ENCODE peak calls at places on chromosome 20, in ten cellular contexts. One of them, this sample, is unnamed.

GRCh38 chr20:62103508-62104233 is 18.6 kb upstream of the LSM14B start:
- DNase-seq in COR-L47: no peak
- DNase-seq in sciatic nerve: no peak
- DNase-seq in endothelial cell: no peak
- DNase-seq in activated naive CD4-positive, alpha-beta T cell treated with anti-CD3 and anti-CD28 coated beads for 36 hours: no peak
- DNase-seq in heart right ventricle: no peak
- DNase-seq in iPS-NIHi11: no peak
- DNase-seq in RPMI8226: no peak
- DNase-seq in DND-41: no peak
- DNase-seq in activated CD4-positive, CD25-positive, alpha-beta regulatory T cell treated with anti-CD3 and anti-CD28 coated beads, Interleukin-2, amount 50 U/mL, for 72 hours: no peak
- DNase-seq in this sample: no peak

GRCh38 chr20:828987-829386 is 4.5 kb upstream of the FAM110A start:
- DNase-seq in iPS-NIHi11: no peak
- DNase-seq in activated CD4-positive, CD25-positive, alpha-beta regulatory T cell treated with anti-CD3 and anti-CD28 coated beads, Interleukin-2, amount 50 U/mL, for 72 hours: no peak
- DNase-seq in activated naive CD4-positive, alpha-beta T cell treated with anti-CD3 and anti-CD28 coated beads for 36 hours: no peak
- DNase-seq in sciatic nerve: peak; percentile 13
- DNase-seq in COR-L47: no peak
- DNase-seq in endothelial cell: no peak
- DNase-seq in heart right ventricle: no peak
- DNase-seq in RPMI8226: peak; percentile 92
- DNase-seq in DND-41: no peak
- DNase-seq in this sample: peak; percentile 15

GRCh38 chr20:59144179-59144830 is 19.3 kb upstream of the ZNF831 start:
- DNase-seq in heart right ventricle: no peak
- DNase-seq in iPS-NIHi11: no peak
- DNase-seq in COR-L47: no peak
- DNase-seq in activated naive CD4-positive, alpha-beta T cell treated with anti-CD3 and anti-CD28 coated beads for 36 hours: peak; percentile 71
- DNase-seq in sciatic nerve: no peak
- DNase-seq in RPMI8226: no peak
- DNase-seq in DND-41: no peak
- DNase-seq in activated CD4-positive, CD25-positive, alpha-beta regulatory T cell treated with anti-CD3 and anti-CD28 coated beads, Interleukin-2, amount 50 U/mL, for 72 hours: no peak
- DNase-seq in endothelial cell: no peak
- DNase-seq in this sample: no peak

GRCh38 chr20:64279826-64280459 is 24.4 kb downstream of the PCMTD2 start:
- DNase-seq in endothelial cell: no peak
- DNase-seq in RPMI8226: no peak
- DNase-seq in COR-L47: no peak
- DNase-seq in DND-41: no peak
- DNase-seq in sciatic nerve: no peak
- DNase-seq in activated naive CD4-positive, alpha-beta T cell treated with anti-CD3 and anti-CD28 coated beads for 36 hours: no peak
- DNase-seq in iPS-NIHi11: no peak
- DNase-seq in activated CD4-positive, CD25-positive, alpha-beta regulatory T cell treated with anti-CD3 and anti-CD28 coated beads, Interleukin-2, amount 50 U/mL, for 72 hours: no peak
- DNase-seq in heart right ventricle: no peak
- DNase-seq in this sample: no peak

GRCh38 chr20:5748246-5748645 is 2.0 kb upstream of the SHLD1 start:
- DNase-seq in DND-41: no peak
- DNase-seq in sciatic nerve: no peak
- DNase-seq in heart right ventricle: no peak
- DNase-seq in activated naive CD4-positive, alpha-beta T cell treated with anti-CD3 and anti-CD28 coated beads for 36 hours: no peak
- DNase-seq in activated CD4-positive, CD25-positive, alpha-beta regulatory T cell treated with anti-CD3 and anti-CD28 coated beads, Interleukin-2, amount 50 U/mL, for 72 hours: no peak
- DNase-seq in RPMI8226: no peak
- DNase-seq in endothelial cell: no peak
- DNase-seq in iPS-NIHi11: no peak
- DNase-seq in COR-L47: no peak
- DNase-seq in this sample: no peak

GRCh38 chr20:35866446-35867202 is 87.7 kb downstream of the SCAND1 start:
- DNase-seq in RPMI8226: no peak
- DNase-seq in DND-41: no peak
- DNase-seq in iPS-NIHi11: no peak
- DNase-seq in activated naive CD4-positive, alpha-beta T cell treated with anti-CD3 and anti-CD28 coated beads for 36 hours: no peak
- DNase-seq in heart right ventricle: no peak
- DNase-seq in sciatic nerve: no peak
- DNase-seq in COR-L47: no peak
- DNase-seq in activated CD4-positive, CD25-positive, alpha-beta regulatory T cell treated with anti-CD3 and anti-CD28 coated beads, Interleukin-2, amount 50 U/mL, for 72 hours: no peak
- DNase-seq in endothelial cell: no peak
- DNase-seq in this sample: no peak

GRCh38 chr20:44650777-44651493 is 564 bp downstream of the ADA start:
- DNase-seq in iPS-NIHi11: no peak
- DNase-seq in heart right ventricle: peak; percentile 37
- DNase-seq in activated naive CD4-positive, alpha-beta T cell treated with anti-CD3 and anti-CD28 coated beads for 36 hours: peak; percentile 68
- DNase-seq in COR-L47: no peak
- DNase-seq in activated CD4-positive, CD25-positive, alpha-beta regulatory T cell treated with anti-CD3 and anti-CD28 coated beads, Interleukin-2, amount 50 U/mL, for 72 hours: peak; percentile 52
- DNase-seq in sciatic nerve: no peak
- DNase-seq in RPMI8226: peak; percentile 46
- DNase-seq in endothelial cell: no peak
- DNase-seq in DND-41: peak; percentile 62
- DNase-seq in this sample: no peak

GRCh38 chr20:63364801-63365585 is 3.8 kb upstream of the CHRNA4 start:
- DNase-seq in RPMI8226: no peak
- DNase-seq in COR-L47: no peak
- DNase-seq in sciatic nerve: no peak
- DNase-seq in activated naive CD4-positive, alpha-beta T cell treated with anti-CD3 and anti-CD28 coated beads for 36 hours: no peak
- DNase-seq in DND-41: no peak
- DNase-seq in endothelial cell: no peak
- DNase-seq in activated CD4-positive, CD25-positive, alpha-beta regulatory T cell treated with anti-CD3 and anti-CD28 coated beads, Interleukin-2, amount 50 U/mL, for 72 hours: no peak
- DNase-seq in iPS-NIHi11: no peak
- DNase-seq in heart right ventricle: no peak
- DNase-seq in this sample: no peak

GRCh38 chr20:1734269-1734858 is 76.8 kb upstream of the SIRPG start:
- DNase-seq in DND-41: peak; percentile 27
- DNase-seq in endothelial cell: no peak
- DNase-seq in heart right ventricle: no peak
- DNase-seq in sciatic nerve: no peak
- DNase-seq in iPS-NIHi11: no peak
- DNase-seq in activated naive CD4-positive, alpha-beta T cell treated with anti-CD3 and anti-CD28 coated beads for 36 hours: peak; percentile 65
- DNase-seq in COR-L47: no peak
- DNase-seq in activated CD4-positive, CD25-positive, alpha-beta regulatory T cell treated with anti-CD3 and anti-CD28 coated beads, Interleukin-2, amount 50 U/mL, for 72 hours: no peak
- DNase-seq in RPMI8226: peak; percentile 74
- DNase-seq in this sample: peak; percentile 34

GRCh38 chr20:61521680-61522420 is 269.8 kb downstream of the CDH4 start:
- DNase-seq in endothelial cell: no peak
- DNase-seq in iPS-NIHi11: no peak
- DNase-seq in sciatic nerve: no peak
- DNase-seq in heart right ventricle: no peak
- DNase-seq in activated naive CD4-positive, alpha-beta T cell treated with anti-CD3 and anti-CD28 coated beads for 36 hours: no peak
- DNase-seq in RPMI8226: no peak
- DNase-seq in DND-41: no peak
- DNase-seq in COR-L47: no peak
- DNase-seq in activated CD4-positive, CD25-positive, alpha-beta regulatory T cell treated with anti-CD3 and anti-CD28 coated beads, Interleukin-2, amount 50 U/mL, for 72 hours: no peak
- DNase-seq in this sample: no peak

GRCh38 chr20:11777861-11778570 is 139.7 kb upstream of the BTBD3 start:
- DNase-seq in sciatic nerve: no peak
- DNase-seq in COR-L47: peak; percentile 94
- DNase-seq in heart right ventricle: no peak
- DNase-seq in DND-41: no peak
- DNase-seq in iPS-NIHi11: no peak
- DNase-seq in activated naive CD4-positive, alpha-beta T cell treated with anti-CD3 and anti-CD28 coated beads for 36 hours: no peak
- DNase-seq in RPMI8226: no peak
- DNase-seq in activated CD4-positive, CD25-positive, alpha-beta regulatory T cell treated with anti-CD3 and anti-CD28 coated beads, Interleukin-2, amount 50 U/mL, for 72 hours: no peak
- DNase-seq in endothelial cell: no peak
- DNase-seq in this sample: no peak

GRCh38 chr20:62320581-62321354 is 18.0 kb downstream of the ADRM1 start:
- DNase-seq in sciatic nerve: no peak
- DNase-seq in activated naive CD4-positive, alpha-beta T cell treated with anti-CD3 and anti-CD28 coated beads for 36 hours: peak; percentile 9
- DNase-seq in COR-L47: no peak
- DNase-seq in heart right ventricle: no peak
- DNase-seq in RPMI8226: peak; percentile 35
- DNase-seq in activated CD4-positive, CD25-positive, alpha-beta regulatory T cell treated with anti-CD3 and anti-CD28 coated beads, Interleukin-2, amount 50 U/mL, for 72 hours: no peak
- DNase-seq in endothelial cell: no peak
- DNase-seq in DND-41: no peak
- DNase-seq in iPS-NIHi11: peak; percentile 80
- DNase-seq in this sample: no peak

GRCh38 chr20:22579711-22580697 is 4.4 kb downstream of the FOXA2 start:
- DNase-seq in COR-L47: peak; percentile 26
- DNase-seq in sciatic nerve: no peak
- DNase-seq in endothelial cell: no peak
- DNase-seq in activated CD4-positive, CD25-positive, alpha-beta regulatory T cell treated with anti-CD3 and anti-CD28 coated beads, Interleukin-2, amount 50 U/mL, for 72 hours: no peak
- DNase-seq in activated naive CD4-positive, alpha-beta T cell treated with anti-CD3 and anti-CD28 coated beads for 36 hours: no peak
- DNase-seq in DND-41: no peak
- DNase-seq in RPMI8226: no peak
- DNase-seq in heart right ventricle: no peak
- DNase-seq in iPS-NIHi11: no peak
- DNase-seq in this sample: no peak

GRCh38 chr20:19986419-19986818 is 30.7 kb upstream of the NAA20 start:
- DNase-seq in sciatic nerve: no peak
- DNase-seq in COR-L47: no peak
- DNase-seq in DND-41: no peak
- DNase-seq in activated CD4-positive, CD25-positive, alpha-beta regulatory T cell treated with anti-CD3 and anti-CD28 coated beads, Interleukin-2, amount 50 U/mL, for 72 hours: no peak
- DNase-seq in heart right ventricle: no peak
- DNase-seq in activated naive CD4-positive, alpha-beta T cell treated with anti-CD3 and anti-CD28 coated beads for 36 hours: no peak
- DNase-seq in RPMI8226: no peak
- DNase-seq in iPS-NIHi11: no peak
- DNase-seq in endothelial cell: no peak
- DNase-seq in this sample: no peak

GRCh38 chr20:57092112-57092899 is 174.1 kb downstream of the BMP7 start:
- DNase-seq in sciatic nerve: peak; percentile 84
- DNase-seq in COR-L47: peak; percentile 49
- DNase-seq in activated CD4-positive, CD25-positive, alpha-beta regulatory T cell treated with anti-CD3 and anti-CD28 coated beads, Interleukin-2, amount 50 U/mL, for 72 hours: peak; percentile 52
- DNase-seq in iPS-NIHi11: peak; percentile 93
- DNase-seq in heart right ventricle: peak; percentile 24
- DNase-seq in activated naive CD4-positive, alpha-beta T cell treated with anti-CD3 and anti-CD28 coated beads for 36 hours: peak; percentile 69
- DNase-seq in RPMI8226: peak; percentile 79
- DNase-seq in DND-41: peak; percentile 69
- DNase-seq in endothelial cell: peak; percentile 76
- DNase-seq in this sample: peak; percentile 80

GRCh38 chr20:40081653-40082052 is 607.4 kb downstream of the MAFB start:
- DNase-seq in RPMI8226: no peak
- DNase-seq in endothelial cell: no peak
- DNase-seq in heart right ventricle: no peak
- DNase-seq in COR-L47: no peak
- DNase-seq in iPS-NIHi11: no peak
- DNase-seq in DND-41: no peak
- DNase-seq in activated naive CD4-positive, alpha-beta T cell treated with anti-CD3 and anti-CD28 coated beads for 36 hours: no peak
- DNase-seq in sciatic nerve: no peak
- DNase-seq in activated CD4-positive, CD25-positive, alpha-beta regulatory T cell treated with anti-CD3 and anti-CD28 coated beads, Interleukin-2, amount 50 U/mL, for 72 hours: no peak
- DNase-seq in this sample: no peak

GRCh38 chr20:7207186-7207585 is 439.7 kb downstream of the BMP2 start:
- DNase-seq in heart right ventricle: no peak
- DNase-seq in RPMI8226: no peak
- DNase-seq in activated naive CD4-positive, alpha-beta T cell treated with anti-CD3 and anti-CD28 coated beads for 36 hours: no peak
- DNase-seq in COR-L47: no peak
- DNase-seq in iPS-NIHi11: no peak
- DNase-seq in sciatic nerve: no peak
- DNase-seq in endothelial cell: no peak
- DNase-seq in activated CD4-positive, CD25-positive, alpha-beta regulatory T cell treated with anti-CD3 and anti-CD28 coated beads, Interleukin-2, amount 50 U/mL, for 72 hours: no peak
- DNase-seq in DND-41: no peak
- DNase-seq in this sample: no peak

GRCh38 chr20:16929756-16930155 is 181.6 kb downstream of the OTOR start:
- DNase-seq in iPS-NIHi11: no peak
- DNase-seq in COR-L47: no peak
- DNase-seq in RPMI8226: no peak
- DNase-seq in activated naive CD4-positive, alpha-beta T cell treated with anti-CD3 and anti-CD28 coated beads for 36 hours: no peak
- DNase-seq in activated CD4-positive, CD25-positive, alpha-beta regulatory T cell treated with anti-CD3 and anti-CD28 coated beads, Interleukin-2, amount 50 U/mL, for 72 hours: no peak
- DNase-seq in sciatic nerve: no peak
- DNase-seq in DND-41: no peak
- DNase-seq in heart right ventricle: no peak
- DNase-seq in endothelial cell: no peak
- DNase-seq in this sample: no peak

GRCh38 chr20:32359633-32360332 is 1.7 kb downstream of the ASXL1 start:
- DNase-seq in COR-L47: no peak
- DNase-seq in heart right ventricle: peak; percentile 10
- DNase-seq in RPMI8226: peak; percentile 22
- DNase-seq in sciatic nerve: no peak
- DNase-seq in activated naive CD4-positive, alpha-beta T cell treated with anti-CD3 and anti-CD28 coated beads for 36 hours: peak; percentile 46
- DNase-seq in DND-41: no peak
- DNase-seq in activated CD4-positive, CD25-positive, alpha-beta regulatory T cell treated with anti-CD3 and anti-CD28 coated beads, Interleukin-2, amount 50 U/mL, for 72 hours: no peak
- DNase-seq in endothelial cell: no peak
- DNase-seq in iPS-NIHi11: no peak
- DNase-seq in this sample: no peak

GRCh38 chr20:1897965-1898464 is 2.8 kb downstream of the SIRPA start:
- DNase-seq in sciatic nerve: no peak
- DNase-seq in COR-L47: no peak
- DNase-seq in iPS-NIHi11: no peak
- DNase-seq in RPMI8226: peak; percentile 91
- DNase-seq in activated CD4-positive, CD25-positive, alpha-beta regulatory T cell treated with anti-CD3 and anti-CD28 coated beads, Interleukin-2, amount 50 U/mL, for 72 hours: no peak
- DNase-seq in heart right ventricle: no peak
- DNase-seq in endothelial cell: no peak
- DNase-seq in DND-41: no peak
- DNase-seq in activated naive CD4-positive, alpha-beta T cell treated with anti-CD3 and anti-CD28 coated beads for 36 hours: no peak
- DNase-seq in this sample: peak; percentile 62

GRCh38 chr20:62641749-62642665 is at the start of gene SLCO4A1:
- DNase-seq in activated CD4-positive, CD25-positive, alpha-beta regulatory T cell treated with anti-CD3 and anti-CD28 coated beads, Interleukin-2, amount 50 U/mL, for 72 hours: peak; percentile 88
- DNase-seq in COR-L47: peak; percentile 90
- DNase-seq in DND-41: peak; percentile 92
- DNase-seq in RPMI8226: peak; percentile 93
- DNase-seq in activated naive CD4-positive, alpha-beta T cell treated with anti-CD3 and anti-CD28 coated beads for 36 hours: peak; percentile 87
- DNase-seq in endothelial cell: peak; percentile 39
- DNase-seq in iPS-NIHi11: peak; percentile 86
- DNase-seq in heart right ventricle: peak; percentile 70
- DNase-seq in sciatic nerve: peak; percentile 79
- DNase-seq in this sample: peak; percentile 94

GRCh38 chr20:50213531-50214106 is 23.0 kb downstream of the CEBPB start:
- DNase-seq in activated CD4-positive, CD25-positive, alpha-beta regulatory T cell treated with anti-CD3 and anti-CD28 coated beads, Interleukin-2, amount 50 U/mL, for 72 hours: no peak
- DNase-seq in heart right ventricle: no peak
- DNase-seq in endothelial cell: no peak
- DNase-seq in iPS-NIHi11: no peak
- DNase-seq in RPMI8226: no peak
- DNase-seq in COR-L47: no peak
- DNase-seq in sciatic nerve: no peak
- DNase-seq in activated naive CD4-positive, alpha-beta T cell treated with anti-CD3 and anti-CD28 coated beads for 36 hours: no peak
- DNase-seq in DND-41: no peak
- DNase-seq in this sample: no peak

GRCh38 chr20:48047453-48047852 is 262.2 kb upstream of the SULF2 start:
- DNase-seq in COR-L47: no peak
- DNase-seq in sciatic nerve: no peak
- DNase-seq in endothelial cell: no peak
- DNase-seq in DND-41: no peak
- DNase-seq in RPMI8226: no peak
- DNase-seq in iPS-NIHi11: no peak
- DNase-seq in heart right ventricle: no peak
- DNase-seq in activated naive CD4-positive, alpha-beta T cell treated with anti-CD3 and anti-CD28 coated beads for 36 hours: no peak
- DNase-seq in activated CD4-positive, CD25-positive, alpha-beta regulatory T cell treated with anti-CD3 and anti-CD28 coated beads, Interleukin-2, amount 50 U/mL, for 72 hours: no peak
- DNase-seq in this sample: no peak

GRCh38 chr20:13221673-13222318 is 722 bp downstream of the ISM1 start:
- DNase-seq in iPS-NIHi11: peak; percentile 87
- DNase-seq in heart right ventricle: no peak
- DNase-seq in activated naive CD4-positive, alpha-beta T cell treated with anti-CD3 and anti-CD28 coated beads for 36 hours: peak; percentile 65
- DNase-seq in sciatic nerve: peak; percentile 63
- DNase-seq in activated CD4-positive, CD25-positive, alpha-beta regulatory T cell treated with anti-CD3 and anti-CD28 coated beads, Interleukin-2, amount 50 U/mL, for 72 hours: peak; percentile 49
- DNase-seq in endothelial cell: peak; percentile 73
- DNase-seq in DND-41: peak; percentile 79
- DNase-seq in COR-L47: peak; percentile 70
- DNase-seq in RPMI8226: peak; percentile 74
- DNase-seq in this sample: peak; percentile 75

GRCh38 chr20:831956-832355 is 1.6 kb upstream of the FAM110A start:
- DNase-seq in activated CD4-positive, CD25-positive, alpha-beta regulatory T cell treated with anti-CD3 and anti-CD28 coated beads, Interleukin-2, amount 50 U/mL, for 72 hours: no peak
- DNase-seq in sciatic nerve: no peak
- DNase-seq in RPMI8226: no peak
- DNase-seq in iPS-NIHi11: no peak
- DNase-seq in endothelial cell: no peak
- DNase-seq in COR-L47: no peak
- DNase-seq in DND-41: no peak
- DNase-seq in heart right ventricle: no peak
- DNase-seq in activated naive CD4-positive, alpha-beta T cell treated with anti-CD3 and anti-CD28 coated beads for 36 hours: no peak
- DNase-seq in this sample: no peak

GRCh38 chr20:61353261-61353995 is 101.4 kb downstream of the CDH4 start:
- DNase-seq in heart right ventricle: no peak
- DNase-seq in sciatic nerve: no peak
- DNase-seq in iPS-NIHi11: no peak
- DNase-seq in activated CD4-positive, CD25-positive, alpha-beta regulatory T cell treated with anti-CD3 and anti-CD28 coated beads, Interleukin-2, amount 50 U/mL, for 72 hours: no peak
- DNase-seq in endothelial cell: no peak
- DNase-seq in DND-41: no peak
- DNase-seq in RPMI8226: no peak
- DNase-seq in COR-L47: no peak
- DNase-seq in activated naive CD4-positive, alpha-beta T cell treated with anti-CD3 and anti-CD28 coated beads for 36 hours: no peak
- DNase-seq in this sample: no peak

GRCh38 chr20:5674176-5674660 is 76.0 kb upstream of the SHLD1 start:
- DNase-seq in DND-41: no peak
- DNase-seq in activated naive CD4-positive, alpha-beta T cell treated with anti-CD3 and anti-CD28 coated beads for 36 hours: peak; percentile 15
- DNase-seq in RPMI8226: peak; percentile 39
- DNase-seq in COR-L47: no peak
- DNase-seq in sciatic nerve: no peak
- DNase-seq in heart right ventricle: no peak
- DNase-seq in activated CD4-positive, CD25-positive, alpha-beta regulatory T cell treated with anti-CD3 and anti-CD28 coated beads, Interleukin-2, amount 50 U/mL, for 72 hours: no peak
- DNase-seq in endothelial cell: no peak
- DNase-seq in iPS-NIHi11: no peak
- DNase-seq in this sample: peak; percentile 48

GRCh38 chr20:56788041-56788670 is 159.1 kb downstream of the TFAP2C start:
- DNase-seq in RPMI8226: no peak
- DNase-seq in heart right ventricle: no peak
- DNase-seq in sciatic nerve: no peak
- DNase-seq in iPS-NIHi11: no peak
- DNase-seq in activated naive CD4-positive, alpha-beta T cell treated with anti-CD3 and anti-CD28 coated beads for 36 hours: no peak
- DNase-seq in COR-L47: no peak
- DNase-seq in endothelial cell: no peak
- DNase-seq in DND-41: no peak
- DNase-seq in activated CD4-positive, CD25-positive, alpha-beta regulatory T cell treated with anti-CD3 and anti-CD28 coated beads, Interleukin-2, amount 50 U/mL, for 72 hours: no peak
- DNase-seq in this sample: no peak

This sample was measured in GM10248.